ENCODE peak calls at places on chromosomes 2 and 18, in nine cellular contexts. One of them, this sample, is unnamed.
A peak's percentile ranks its signal among the peaks of the same experiment; 100 is the strongest.

GRCh38 chr2:152743004-152743403 is 24.6 kb downstream of the ARL6IP6 start:
- DNase-seq in cardiac fibroblast: peak; percentile 21
- DNase-seq in memory B cell: no peak
- DNase-seq in IMR-90: no peak
- DNase-seq in AG10803: no peak
- DNase-seq in central memory CD4-positive, alpha-beta T cell: no peak
- DNase-seq in Calu3: no peak
- DNase-seq in stimulated activated naive CD8-positive, alpha-beta T cell treated with anti-CD3 and anti-CD28 coated beads, Interleukin-15, Interleukin-2, amounts not matched to agents 100 U/mL and 50 U/mL, for 24 hours: no peak
- DNase-seq in tibial artery: no peak
- DNase-seq in this sample: no peak

GRCh38 chr2:161146209-161146775 is 13.9 kb upstream of the TANK start:
- DNase-seq in tibial artery: no peak
- DNase-seq in stimulated activated naive CD8-positive, alpha-beta T cell treated with anti-CD3 and anti-CD28 coated beads, Interleukin-15, Interleukin-2, amounts not matched to agents 100 U/mL and 50 U/mL, for 24 hours: no peak
- DNase-seq in central memory CD4-positive, alpha-beta T cell: no peak
- DNase-seq in memory B cell: no peak
- DNase-seq in Calu3: no peak
- DNase-seq in cardiac fibroblast: no peak
- DNase-seq in IMR-90: no peak
- DNase-seq in AG10803: no peak
- DNase-seq in this sample: no peak

GRCh38 chr2:218858138-218858445 is 1.5 kb upstream of the WNT6 start:
- DNase-seq in Calu3: no peak
- DNase-seq in IMR-90: no peak
- DNase-seq in central memory CD4-positive, alpha-beta T cell: no peak
- DNase-seq in stimulated activated naive CD8-positive, alpha-beta T cell treated with anti-CD3 and anti-CD28 coated beads, Interleukin-15, Interleukin-2, amounts not matched to agents 100 U/mL and 50 U/mL, for 24 hours: no peak
- DNase-seq in cardiac fibroblast: no peak
- DNase-seq in tibial artery: no peak
- DNase-seq in AG10803: no peak
- DNase-seq in memory B cell: no peak
- DNase-seq in this sample: no peak

GRCh38 chr18:61702007-61702406 is 190.8 kb downstream of the RNF152 start:
- DNase-seq in IMR-90: peak; percentile 89
- DNase-seq in Calu3: no peak
- DNase-seq in central memory CD4-positive, alpha-beta T cell: no peak
- DNase-seq in memory B cell: no peak
- DNase-seq in AG10803: peak; percentile 55
- DNase-seq in tibial artery: no peak
- DNase-seq in cardiac fibroblast: peak; percentile 89
- DNase-seq in stimulated activated naive CD8-positive, alpha-beta T cell treated with anti-CD3 and anti-CD28 coated beads, Interleukin-15, Interleukin-2, amounts not matched to agents 100 U/mL and 50 U/mL, for 24 hours: no peak
- DNase-seq in this sample: no peak

GRCh38 chr2:160646684-160647444 is 153.3 kb upstream of the RBMS1 start:
- DNase-seq in Calu3: peak; percentile 54
- DNase-seq in central memory CD4-positive, alpha-beta T cell: no peak
- DNase-seq in memory B cell: no peak
- DNase-seq in tibial artery: no peak
- DNase-seq in stimulated activated naive CD8-positive, alpha-beta T cell treated with anti-CD3 and anti-CD28 coated beads, Interleukin-15, Interleukin-2, amounts not matched to agents 100 U/mL and 50 U/mL, for 24 hours: no peak
- DNase-seq in cardiac fibroblast: no peak
- DNase-seq in IMR-90: no peak
- DNase-seq in AG10803: no peak
- DNase-seq in this sample: no peak

GRCh38 chr2:150487537-150488429 is at the start of gene RND3:
- DNase-seq in central memory CD4-positive, alpha-beta T cell: no peak
- DNase-seq in Calu3: peak; percentile 96
- DNase-seq in cardiac fibroblast: peak; percentile 100
- DNase-seq in stimulated activated naive CD8-positive, alpha-beta T cell treated with anti-CD3 and anti-CD28 coated beads, Interleukin-15, Interleukin-2, amounts not matched to agents 100 U/mL and 50 U/mL, for 24 hours: peak; percentile 68
- DNase-seq in IMR-90: peak; percentile 99
- DNase-seq in tibial artery: peak; percentile 99
- DNase-seq in memory B cell: no peak
- DNase-seq in AG10803: peak; percentile 99
- DNase-seq in this sample: peak; percentile 98

GRCh38 chr2:74513605-74514367 is 464 bp upstream of the TLX2 start:
- DNase-seq in AG10803: no peak
- DNase-seq in Calu3: no peak
- DNase-seq in cardiac fibroblast: no peak
- DNase-seq in tibial artery: no peak
- DNase-seq in IMR-90: no peak
- DNase-seq in memory B cell: peak; percentile 20
- DNase-seq in central memory CD4-positive, alpha-beta T cell: no peak
- DNase-seq in stimulated activated naive CD8-positive, alpha-beta T cell treated with anti-CD3 and anti-CD28 coated beads, Interleukin-15, Interleukin-2, amounts not matched to agents 100 U/mL and 50 U/mL, for 24 hours: peak; percentile 35
- DNase-seq in this sample: no peak

GRCh38 chr2:85438291-85439110 is 20.0 kb downstream of the SH2D6 start:
- DNase-seq in cardiac fibroblast: peak; percentile 9
- DNase-seq in stimulated activated naive CD8-positive, alpha-beta T cell treated with anti-CD3 and anti-CD28 coated beads, Interleukin-15, Interleukin-2, amounts not matched to agents 100 U/mL and 50 U/mL, for 24 hours: peak; percentile 20
- DNase-seq in central memory CD4-positive, alpha-beta T cell: no peak
- DNase-seq in Calu3: no peak
- DNase-seq in IMR-90: no peak
- DNase-seq in memory B cell: no peak
- DNase-seq in AG10803: no peak
- DNase-seq in tibial artery: no peak
- DNase-seq in this sample: no peak

GRCh38 chr2:57376985-57377384 is 669.6 kb upstream of the VRK2 start:
- DNase-seq in central memory CD4-positive, alpha-beta T cell: no peak
- DNase-seq in stimulated activated naive CD8-positive, alpha-beta T cell treated with anti-CD3 and anti-CD28 coated beads, Interleukin-15, Interleukin-2, amounts not matched to agents 100 U/mL and 50 U/mL, for 24 hours: no peak
- DNase-seq in Calu3: no peak
- DNase-seq in IMR-90: no peak
- DNase-seq in memory B cell: no peak
- DNase-seq in cardiac fibroblast: peak; percentile 41
- DNase-seq in AG10803: peak; percentile 1
- DNase-seq in tibial artery: no peak
- DNase-seq in this sample: no peak